ENCODE peak calls at places on chromosomes 7 and 10, in nine cellular contexts. C is A549, T is H7, R is epithelial cell of esophagus, O is T follicular helper cell, I is AG09319, M is T-cell, Y is astrocyte of the spinal cord, J is heart right ventricle. U is an unnamed sample.

GRCh38 chr7:26439502-26440252 is 148.0 kb downstream of the SNX10 start:
- DNase-seq in O (no peak), C (no peak), I (no peak), M (no peak), T (no peak), R (no peak), J (no peak), Y (no peak), U (no peak)

GRCh38 chr10:129481641-129482040 is 14.6 kb downstream of the MGMT start:
- DNase-seq in I (no peak), R (no peak), M (no peak), J (no peak), Y (no peak), O (no peak), T (no peak), C (no peak), U (no peak)

GRCh38 chr10:97991875-97992274 is 38.5 kb downstream of the CRTAC1 start:
- DNase-seq in J (no peak), O (no peak), I (no peak), R (peak), Y (peak), M (no peak), T (peak), C (peak), U (no peak)

GRCh38 chr7:30562909-30563308 is 31.8 kb upstream of the GARS1 start:
- DNase-seq in M (no peak), T (no peak), Y (peak), I (no peak), J (no peak), O (no peak), R (no peak), C (no peak), U (no peak)

GRCh38 chr7:2638224-2638991 is 6.6 kb downstream of the TTYH3 start:
- DNase-seq in C (no peak), R (no peak), O (no peak), J (peak), T (no peak), I (peak), M (no peak), Y (peak), U (no peak)

GRCh38 chr10:127945335-127945734 is 38.4 kb downstream of the PTPRE start:
- DNase-seq in I (no peak), T (no peak), M (no peak), J (peak), R (peak), Y (peak), C (no peak), O (no peak), U (peak)

GRCh38 chr7:150902078-150903033 is 50.0 kb downstream of the AOC1 start:
- DNase-seq in M (no peak), R (no peak), T (no peak), C (no peak), O (no peak), I (no peak), J (no peak), Y (no peak), U (no peak)

GRCh38 chr7:76031964-76032363 is 15.8 kb downstream of the STYXL1 start:
- DNase-seq in Y (no peak), O (no peak), J (no peak), C (no peak), I (no peak), M (no peak), T (no peak), R (no peak), U (no peak)

GRCh38 chr10:22570733-22571430 is 143.5 kb downstream of the PIP4K2A start:
- DNase-seq in Y (no peak), C (no peak), J (no peak), R (no peak), I (no peak), O (no peak), T (no peak), M (no peak), U (peak)

GRCh38 chr10:76085773-76086570 is 654.5 kb downstream of the LRMDA start:
- DNase-seq in J (no peak), O (no peak), M (no peak), I (no peak), R (no peak), T (no peak), C (no peak), Y (no peak), U (no peak)

GRCh38 chr7:221996-222715 is 29.8 kb downstream of the FAM20C start:
- DNase-seq in I (no peak), C (no peak), T (peak), Y (no peak), R (no peak), J (no peak), O (no peak), M (no peak), U (no peak)

GRCh38 chr10:126908729-126909526 is 3.7 kb downstream of the DOCK1 start:
- DNase-seq in C (no peak), Y (no peak), M (no peak), R (peak), O (no peak), J (no peak), I (no peak), T (no peak), U (no peak)

GRCh38 chr10:6558272-6558671 is 21.8 kb downstream of the PRKCQ start:
- DNase-seq in M (no peak), J (no peak), Y (no peak), R (no peak), T (no peak), O (no peak), I (no peak), C (no peak), U (no peak)

GRCh38 chr7:22250390-22250789 is 106.6 kb downstream of the RAPGEF5 start:
- DNase-seq in R (no peak), C (no peak), J (no peak), Y (no peak), I (no peak), O (no peak), T (no peak), M (no peak), U (no peak)

GRCh38 chr10:103719036-103719435 is 136.3 kb downstream of the SH3PXD2A start:
- DNase-seq in T (no peak), R (no peak), I (no peak), J (no peak), C (no peak), M (no peak), Y (no peak), O (no peak), U (no peak)

GRCh38 chr10:74081192-74081803 is 69.3 kb downstream of the AP3M1 start:
- DNase-seq in C (peak), M (peak), I (no peak), Y (peak), J (peak), T (peak), R (peak), O (peak), U (peak)

GRCh38 chr10:89523274-89523673 is 12.1 kb downstream of the SLC16A12 start:
- DNase-seq in M (no peak), T (no peak), O (no peak), I (no peak), C (no peak), J (no peak), R (no peak), Y (no peak), U (no peak)

GRCh38 chr10:33139191-33139646 is 181.2 kb upstream of the ITGB1 start:
- DNase-seq in R (no peak), M (peak), Y (no peak), C (no peak), O (peak), I (no peak), T (no peak), J (no peak), U (peak)

GRCh38 chr7:73521636-73522080 is 435 bp downstream of the BAZ1B start:
- DNase-seq in O (no peak), I (no peak), Y (peak), T (peak), R (peak), C (peak), J (no peak), M (no peak), U (no peak)

GRCh38 chr10:48931188-48931587 is 8.5 kb downstream of the LRRC18 start:
- DNase-seq in R (no peak), J (no peak), O (no peak), T (peak), I (no peak), Y (no peak), M (no peak), C (no peak), U (no peak)

GRCh38 chr7:91230100-91230499 is 34.1 kb upstream of the FZD1 start:
- DNase-seq in T (no peak), I (no peak), Y (no peak), R (no peak), J (no peak), O (no peak), M (no peak), C (no peak), U (no peak)

GRCh38 chr7:28187012-28187411 is 6.4 kb upstream of the JAZF1 start:
- DNase-seq in I (no peak), O (no peak), R (no peak), M (no peak), Y (no peak), J (no peak), T (no peak), C (no peak), U (no peak)

GRCh38 chr7:33220231-33220630 is 90.9 kb downstream of the BBS9 start:
- DNase-seq in M (no peak), T (no peak), Y (no peak), R (no peak), O (no peak), I (no peak), J (no peak), C (no peak), U (no peak)

GRCh38 chr10:34286136-34286739 is 528.9 kb downstream of the PARD3 start:
- DNase-seq in M (no peak), R (peak), O (no peak), J (no peak), T (peak), C (no peak), Y (peak), I (no peak), U (no peak)

U was measured in stimulated activated CD4-positive, alpha-beta T cell treated with anti-CD3 and anti-CD28 coated beads, Interleukin-4, amount 100 ng/mL, for 24 hours.